ENCODE peak calls at places on chromosome 13, in five cellular contexts. H is stimulated activated CD8-positive, alpha-beta memory T cell treated with anti-CD3 and anti-CD28 coated beads, Interleukin-2, amount 100 ng/mL, for 1 hour; F is pons; O is mucosa of descending colon; E is cardiac muscle cell. C is an unnamed sample.

GRCh38 chr13:110634558-110634957 is 19.2 kb downstream of the NAXD start:
- DNase-seq in O (no peak), F (no peak), E (peak), H (no peak), C (no peak)

GRCh38 chr13:44870456-44870929 is 118.8 kb downstream of the NUFIP1 start:
- DNase-seq in O (peak), E (no peak), F (no peak), H (no peak), C (no peak)

GRCh38 chr13:41812851-41813250 is 148.1 kb downstream of the VWA8 start:
- DNase-seq in O (no peak), F (no peak), E (no peak), H (no peak), C (no peak)

GRCh38 chr13:36778083-36778671 is 40.8 kb upstream of the RFXAP start:
- DNase-seq in E (peak), H (no peak), O (no peak), F (no peak), C (peak)

GRCh38 chr13:34748078-34748477 is 194.0 kb upstream of the NBEA start:
- DNase-seq in H (no peak), F (peak), O (no peak), E (peak), C (no peak)

GRCh38 chr13:60431108-60431700 is 34.2 kb downstream of the TDRD3 start:
- DNase-seq in O (no peak), F (peak), H (no peak), E (peak), C (no peak)

GRCh38 chr13:40784540-40784939 is 4.9 kb upstream of the SLC25A15 start:
- DNase-seq in H (no peak), F (no peak), O (no peak), E (no peak), C (no peak)

GRCh38 chr13:32669030-32669646 is 82.9 kb downstream of the PDS5B start:
- DNase-seq in E (peak), H (no peak), O (no peak), F (peak), C (peak)

GRCh38 chr13:113043001-113043630 is 62.5 kb upstream of the F7 start:
- DNase-seq in F (no peak), H (no peak), O (peak), E (no peak), C (no peak)

GRCh38 chr13:113449693-113450347 is 3.5 kb downstream of the ADPRHL1 start:
- DNase-seq in E (no peak), H (no peak), O (no peak), F (no peak), C (no peak)